ENCODE peak calls at places on chromosomes 5 and 9, in five cellular contexts. One of them, this sample, is unnamed.
A peak's percentile ranks its signal among the peaks of the same experiment; 100 is the strongest.

GRCh38 chr5:161263186-161263585 is 283.3 kb downstream of the GABRB2 start:
- DNase-seq in psoas muscle: no peak
- DNase-seq in CD4-positive, alpha-beta T cell: no peak
- DNase-seq in IMR-90: no peak
- DNase-seq in foreskin fibroblast: no peak
- DNase-seq in this sample: no peak

GRCh38 chr5:10595305-10595677 is 31.4 kb downstream of the ANKRD33B start:
- DNase-seq in psoas muscle: no peak
- DNase-seq in IMR-90: peak; percentile 44
- DNase-seq in CD4-positive, alpha-beta T cell: no peak
- DNase-seq in foreskin fibroblast: peak; percentile 70
- DNase-seq in this sample: no peak

GRCh38 chr9:96619491-96620154 is at the start of gene CDC14B:
- DNase-seq in foreskin fibroblast: peak; percentile 78
- DNase-seq in IMR-90: peak; percentile 90
- DNase-seq in CD4-positive, alpha-beta T cell: peak; percentile 43
- DNase-seq in psoas muscle: peak; percentile 84
- DNase-seq in this sample: peak; percentile 88

GRCh38 chr5:132195727-132196126 is 31.9 kb downstream of the P4HA2 start:
- DNase-seq in foreskin fibroblast: no peak
- DNase-seq in psoas muscle: no peak
- DNase-seq in IMR-90: no peak
- DNase-seq in CD4-positive, alpha-beta T cell: no peak
- DNase-seq in this sample: no peak

GRCh38 chr5:175517824-175518450 is 39.6 kb downstream of the SFXN1 start:
- DNase-seq in CD4-positive, alpha-beta T cell: peak; percentile 45
- DNase-seq in IMR-90: peak; percentile 95
- DNase-seq in foreskin fibroblast: no peak
- DNase-seq in psoas muscle: no peak
- DNase-seq in this sample: peak; percentile 89

GRCh38 chr9:96317335-96317980 is 15.5 kb upstream of the HSD17B3 start:
- DNase-seq in psoas muscle: no peak
- DNase-seq in IMR-90: peak; percentile 70
- DNase-seq in CD4-positive, alpha-beta T cell: peak; percentile 46
- DNase-seq in foreskin fibroblast: peak; percentile 56
- DNase-seq in this sample: peak; percentile 84

GRCh38 chr9:684055-684949 is 157.2 kb upstream of the DMRT1 start:
- DNase-seq in psoas muscle: no peak
- DNase-seq in CD4-positive, alpha-beta T cell: no peak
- DNase-seq in foreskin fibroblast: peak; percentile 46
- DNase-seq in IMR-90: peak; percentile 81
- DNase-seq in this sample: peak; percentile 56

GRCh38 chr9:108316633-108317032 is 539.2 kb downstream of the ACTL7B start:
- DNase-seq in psoas muscle: no peak
- DNase-seq in IMR-90: no peak
- DNase-seq in CD4-positive, alpha-beta T cell: no peak
- DNase-seq in foreskin fibroblast: no peak
- DNase-seq in this sample: no peak

GRCh38 chr5:1641560-1642166 is 117.9 kb upstream of the LPCAT1 start:
- DNase-seq in CD4-positive, alpha-beta T cell: peak; percentile 54
- DNase-seq in IMR-90: peak; percentile 84
- DNase-seq in foreskin fibroblast: peak; percentile 88
- DNase-seq in psoas muscle: peak; percentile 74
- DNase-seq in this sample: peak; percentile 93

GRCh38 chr5:53331463-53331862 is 149.0 kb upstream of the FST start:
- DNase-seq in psoas muscle: no peak
- DNase-seq in foreskin fibroblast: peak; percentile 88
- DNase-seq in IMR-90: peak; percentile 94
- DNase-seq in CD4-positive, alpha-beta T cell: no peak
- DNase-seq in this sample: peak; percentile 50

GRCh38 chr5:136185974-136186373 is 7.0 kb downstream of the SMIM32 start:
- DNase-seq in foreskin fibroblast: no peak
- DNase-seq in psoas muscle: no peak
- DNase-seq in CD4-positive, alpha-beta T cell: no peak
- DNase-seq in IMR-90: no peak
- DNase-seq in this sample: no peak

GRCh38 chr5:134289509-134290113 is 63.7 kb upstream of the PPP2CA start:
- DNase-seq in psoas muscle: peak; percentile 17
- DNase-seq in foreskin fibroblast: peak; percentile 59
- DNase-seq in IMR-90: peak; percentile 83
- DNase-seq in CD4-positive, alpha-beta T cell: peak; percentile 15
- DNase-seq in this sample: peak; percentile 92

GRCh38 chr5:68216737-68217231 is 1.2 kb downstream of the PIK3R1 start:
- DNase-seq in IMR-90: peak; percentile 27
- DNase-seq in psoas muscle: no peak
- DNase-seq in foreskin fibroblast: no peak
- DNase-seq in CD4-positive, alpha-beta T cell: no peak
- DNase-seq in this sample: peak; percentile 22

GRCh38 chr9:135344523-135344901 is 135.1 kb upstream of the PPP1R26 start:
- DNase-seq in psoas muscle: no peak
- DNase-seq in foreskin fibroblast: no peak
- DNase-seq in CD4-positive, alpha-beta T cell: no peak
- DNase-seq in IMR-90: no peak
- DNase-seq in this sample: no peak

GRCh38 chr9:136075881-136076678 is 19.0 kb downstream of the NACC2 start:
- DNase-seq in foreskin fibroblast: no peak
- DNase-seq in IMR-90: no peak
- DNase-seq in CD4-positive, alpha-beta T cell: no peak
- DNase-seq in psoas muscle: peak; percentile 18
- DNase-seq in this sample: no peak

GRCh38 chr9:16210440-16210839 is 657.6 kb downstream of the CCDC171 start:
- DNase-seq in foreskin fibroblast: no peak
- DNase-seq in psoas muscle: no peak
- DNase-seq in IMR-90: no peak
- DNase-seq in CD4-positive, alpha-beta T cell: no peak
- DNase-seq in this sample: no peak

GRCh38 chr5:553874-554273 is 29.6 kb upstream of the SLC9A3 start:
- DNase-seq in psoas muscle: no peak
- DNase-seq in IMR-90: no peak
- DNase-seq in foreskin fibroblast: no peak
- DNase-seq in CD4-positive, alpha-beta T cell: no peak
- DNase-seq in this sample: peak; percentile 7

GRCh38 chr5:62896121-62896893 is 317.7 kb downstream of the LRRC70 start:
- DNase-seq in psoas muscle: no peak
- DNase-seq in foreskin fibroblast: no peak
- DNase-seq in CD4-positive, alpha-beta T cell: no peak
- DNase-seq in IMR-90: no peak
- DNase-seq in this sample: no peak

GRCh38 chr9:115616666-115617239 is 498.8 kb upstream of the TNC start:
- DNase-seq in psoas muscle: no peak
- DNase-seq in foreskin fibroblast: no peak
- DNase-seq in CD4-positive, alpha-beta T cell: no peak
- DNase-seq in IMR-90: no peak
- DNase-seq in this sample: no peak

GRCh38 chr5:17238521-17239041 is 21.1 kb downstream of the BASP1 start:
- DNase-seq in foreskin fibroblast: peak; percentile 69
- DNase-seq in CD4-positive, alpha-beta T cell: no peak
- DNase-seq in psoas muscle: no peak
- DNase-seq in IMR-90: peak; percentile 82
- DNase-seq in this sample: peak; percentile 40

GRCh38 chr5:138580777-138581176 is 5.6 kb upstream of the HSPA9 start:
- DNase-seq in psoas muscle: no peak
- DNase-seq in IMR-90: no peak
- DNase-seq in foreskin fibroblast: no peak
- DNase-seq in CD4-positive, alpha-beta T cell: no peak
- DNase-seq in this sample: no peak

GRCh38 chr5:138580001-138580400 is 4.8 kb upstream of the HSPA9 start:
- DNase-seq in psoas muscle: no peak
- DNase-seq in CD4-positive, alpha-beta T cell: no peak
- DNase-seq in foreskin fibroblast: no peak
- DNase-seq in IMR-90: no peak
- DNase-seq in this sample: no peak

GRCh38 chr5:138575194-138576015 is at the start of gene HSPA9:
- DNase-seq in psoas muscle: peak; percentile 98
- DNase-seq in CD4-positive, alpha-beta T cell: peak; percentile 96
- DNase-seq in foreskin fibroblast: peak; percentile 100
- DNase-seq in IMR-90: peak; percentile 100
- DNase-seq in this sample: peak; percentile 100

GRCh38 chr5:138582959-138583358 is 7.8 kb upstream of the HSPA9 start:
- DNase-seq in psoas muscle: no peak
- DNase-seq in foreskin fibroblast: no peak
- DNase-seq in IMR-90: no peak
- DNase-seq in CD4-positive, alpha-beta T cell: no peak
- DNase-seq in this sample: no peak

DNA sequence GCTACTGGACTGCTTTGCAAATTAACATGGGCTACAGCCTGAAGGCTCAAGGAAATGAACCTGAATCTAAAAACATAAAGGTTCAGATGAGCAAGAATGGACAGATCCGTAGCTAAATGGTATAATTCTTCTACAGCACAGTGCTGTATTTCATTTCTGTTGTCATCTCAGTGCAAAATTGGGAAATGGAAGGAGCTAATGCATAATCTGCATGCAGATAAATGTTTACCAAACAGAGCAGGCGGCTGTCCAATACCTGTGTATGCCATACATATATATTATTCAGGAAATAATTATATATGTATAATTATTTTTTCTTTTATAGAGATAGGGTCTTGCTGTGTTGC is 4.3 kb upstream of the HSPA9 start:
- DNase-seq in CD4-positive, alpha-beta T cell: no peak
- DNase-seq in foreskin fibroblast: no peak
- DNase-seq in IMR-90: no peak
- DNase-seq in psoas muscle: no peak
- DNase-seq in this sample: no peak
- TF ChIP-seq CTCF in CD4-positive, alpha-beta T cell: no peak
- TF ChIP-seq CTCF in foreskin fibroblast: no peak
- TF ChIP-seq CTCF in IMR-90: no peak
- TF ChIP-seq CTCF in psoas muscle: no peak
- TF ChIP-seq CTCF in this sample: no peak

DNA sequence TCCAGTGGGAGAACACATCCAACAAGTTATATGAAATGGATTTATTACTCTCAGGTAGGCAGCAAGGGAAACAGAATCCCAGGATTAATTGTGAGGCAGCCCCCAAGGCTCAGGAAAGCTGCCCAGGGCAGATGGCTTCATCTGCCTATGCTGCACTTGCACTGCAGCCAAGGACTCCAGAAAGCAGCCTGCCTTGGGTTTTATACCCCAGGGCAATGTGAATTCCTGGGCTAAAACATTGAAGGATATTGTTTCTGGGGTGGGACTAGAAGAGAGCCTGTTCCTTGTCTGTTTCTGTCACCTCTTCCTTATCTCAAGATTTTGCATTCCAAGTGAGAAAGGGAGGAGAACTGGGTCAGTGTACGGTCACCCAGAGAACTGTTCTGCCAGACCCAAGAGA is 8.8 kb upstream of the CCL27 start:
- DNase-seq in IMR-90: no peak
- DNase-seq in foreskin fibroblast: no peak
- DNase-seq in psoas muscle: no peak
- DNase-seq in CD4-positive, alpha-beta T cell: no peak
- DNase-seq in this sample: no peak
- TF ChIP-seq CTCF in IMR-90: no peak
- TF ChIP-seq CTCF in foreskin fibroblast: no peak
- TF ChIP-seq CTCF in psoas muscle: no peak
- TF ChIP-seq CTCF in CD4-positive, alpha-beta T cell: no peak
- TF ChIP-seq CTCF in this sample: no peak

GRCh38 chr9:22039258-22039657 is 30.2 kb upstream of the CDKN2B start:
- DNase-seq in psoas muscle: no peak
- DNase-seq in IMR-90: no peak
- DNase-seq in foreskin fibroblast: no peak
- DNase-seq in CD4-positive, alpha-beta T cell: no peak
- DNase-seq in this sample: peak; percentile 59

GRCh38 chr9:22035591-22036011 is 26.5 kb upstream of the CDKN2B start:
- DNase-seq in foreskin fibroblast: no peak
- DNase-seq in IMR-90: no peak
- DNase-seq in CD4-positive, alpha-beta T cell: no peak
- DNase-seq in psoas muscle: no peak
- DNase-seq in this sample: no peak

GRCh38 chr9:22036866-22037626 is 27.9 kb upstream of the CDKN2B start:
- DNase-seq in CD4-positive, alpha-beta T cell: no peak
- DNase-seq in foreskin fibroblast: peak; percentile 45
- DNase-seq in psoas muscle: no peak
- DNase-seq in IMR-90: peak; percentile 48
- DNase-seq in this sample: no peak

GRCh38 chr9:22040760-22041159 is 31.7 kb upstream of the CDKN2B start:
- DNase-seq in psoas muscle: no peak
- DNase-seq in foreskin fibroblast: peak; percentile 61
- DNase-seq in CD4-positive, alpha-beta T cell: no peak
- DNase-seq in IMR-90: peak; percentile 69
- DNase-seq in this sample: peak; percentile 81

GRCh38 chr9:22037954-22038690 is 29.0 kb upstream of the CDKN2B start:
- DNase-seq in psoas muscle: no peak
- DNase-seq in IMR-90: peak; percentile 47
- DNase-seq in CD4-positive, alpha-beta T cell: no peak
- DNase-seq in foreskin fibroblast: no peak
- DNase-seq in this sample: peak; percentile 75
- TF ChIP-seq CTCF in psoas muscle: peak; percentile 68
- TF ChIP-seq CTCF in IMR-90: peak; percentile 55
- TF ChIP-seq CTCF in CD4-positive, alpha-beta T cell: peak; percentile 72
- TF ChIP-seq CTCF in foreskin fibroblast: peak; percentile 33
- TF ChIP-seq CTCF in this sample: peak; percentile 49

GRCh38 chr5:155833282-155833681 is 493.7 kb upstream of the SGCD start:
- DNase-seq in IMR-90: peak; percentile 1
- DNase-seq in CD4-positive, alpha-beta T cell: no peak
- DNase-seq in psoas muscle: no peak
- DNase-seq in foreskin fibroblast: no peak
- DNase-seq in this sample: no peak
- TF ChIP-seq CTCF in IMR-90: peak; percentile 34
- TF ChIP-seq CTCF in CD4-positive, alpha-beta T cell: no peak
- TF ChIP-seq CTCF in psoas muscle: no peak
- TF ChIP-seq CTCF in foreskin fibroblast: no peak
- TF ChIP-seq CTCF in this sample: no peak

GRCh38 chr5:102090770-102091169 is 205.3 kb downstream of the SLCO4C1 start:
- DNase-seq in psoas muscle: no peak
- DNase-seq in foreskin fibroblast: no peak
- DNase-seq in CD4-positive, alpha-beta T cell: no peak
- DNase-seq in IMR-90: no peak
- DNase-seq in this sample: peak; percentile 3
- TF ChIP-seq CTCF in psoas muscle: no peak
- TF ChIP-seq CTCF in foreskin fibroblast: no peak
- TF ChIP-seq CTCF in CD4-positive, alpha-beta T cell: no peak
- TF ChIP-seq CTCF in IMR-90: no peak
- TF ChIP-seq CTCF in this sample: no peak